ENCODE peak calls at places on chromosomes 5 and 9, in six cellular contexts. P, L, H, V, J and F are unnamed samples.

GRCh38 chr9:137114613-137115393 is at the start of gene DPP7:
- DNase-seq in V (peak), J (no peak), H (peak), L (peak), P (no peak), F (peak)

GRCh38 chr9:83410701-83411100 is 127.5 kb downstream of the FRMD3 start:
- DNase-seq in J (no peak), V (no peak), H (no peak), P (no peak), L (no peak), F (no peak)

GRCh38 chr9:96646081-96646991 is 8.8 kb downstream of the PRXL2C start:
- DNase-seq in P (no peak), V (no peak), L (no peak), H (no peak), J (no peak), F (peak)

GRCh38 chr9:105188746-105189145 is 55.7 kb upstream of the SLC44A1 start:
- DNase-seq in V (no peak), L (peak), P (no peak), J (no peak), H (no peak), F (peak)

GRCh38 chr5:16492398-16493175 is 27.0 kb upstream of the ZNF622 start:
- DNase-seq in V (no peak), J (no peak), H (no peak), P (no peak), L (peak), F (no peak)

GRCh38 chr9:114810614-114811013 is 4.8 kb upstream of the TNFSF15 start:
- DNase-seq in J (no peak), H (no peak), P (no peak), L (no peak), V (no peak), F (no peak)

GRCh38 chr9:129914051-129914450 is 78.8 kb downstream of the USP20 start:
- DNase-seq in J (no peak), P (peak), L (no peak), V (no peak), H (no peak), F (no peak)

GRCh38 chr9:130938652-130939404 is at the start of gene FIBCD1:
- DNase-seq in L (peak), P (no peak), H (peak), V (peak), J (no peak), F (peak)

GRCh38 chr9:69899491-69899890 is 78.9 kb downstream of the CFAP95 start:
- DNase-seq in V (peak), H (no peak), P (no peak), L (no peak), J (no peak), F (no peak)

GRCh38 chr5:91474201-91474600 is 91.1 kb upstream of the ARRDC3 start:
- DNase-seq in L (no peak), J (no peak), V (no peak), H (no peak), P (no peak), F (no peak)

GRCh38 chr9:132249123-132249522 is 87.3 kb downstream of the NTNG2 start:
- DNase-seq in H (no peak), L (no peak), P (no peak), J (no peak), V (no peak), F (no peak)

GRCh38 chr5:16626696-16627264 is 10.0 kb upstream of the RETREG1 start:
- DNase-seq in J (peak), P (no peak), L (no peak), V (no peak), H (no peak), F (peak)

GRCh38 chr9:132350861-132351315 is 3.9 kb downstream of the SETX start:
- DNase-seq in H (no peak), L (no peak), J (no peak), P (no peak), V (peak), F (peak)

GRCh38 chr5:134406390-134406789 is 5.3 kb downstream of the CDKN2AIPNL start:
- DNase-seq in V (no peak), L (no peak), H (peak), P (no peak), J (no peak), F (no peak)

GRCh38 chr5:157744055-157745011 is 821 bp downstream of the LSM11 start:
- DNase-seq in J (no peak), V (peak), L (no peak), H (peak), P (no peak), F (peak)

GRCh38 chr5:120464627-120465280 is 654 bp downstream of the PRR16 start:
- DNase-seq in V (peak), J (no peak), L (no peak), P (no peak), H (peak), F (peak)

GRCh38 chr5:120466337-120467006 is 2.4 kb downstream of the PRR16 start:
- DNase-seq in V (no peak), P (no peak), L (no peak), J (no peak), H (peak), F (no peak)

GRCh38 chr5:120463026-120463770 is 902 bp upstream of the PRR16 start:
- DNase-seq in P (no peak), V (no peak), H (no peak), J (no peak), L (no peak), F (peak)

GRCh38 chr5:120465281-120465961 is 1.3 kb downstream of the PRR16 start:
- DNase-seq in P (no peak), L (no peak), V (no peak), H (peak), J (no peak), F (no peak)

DNA sequence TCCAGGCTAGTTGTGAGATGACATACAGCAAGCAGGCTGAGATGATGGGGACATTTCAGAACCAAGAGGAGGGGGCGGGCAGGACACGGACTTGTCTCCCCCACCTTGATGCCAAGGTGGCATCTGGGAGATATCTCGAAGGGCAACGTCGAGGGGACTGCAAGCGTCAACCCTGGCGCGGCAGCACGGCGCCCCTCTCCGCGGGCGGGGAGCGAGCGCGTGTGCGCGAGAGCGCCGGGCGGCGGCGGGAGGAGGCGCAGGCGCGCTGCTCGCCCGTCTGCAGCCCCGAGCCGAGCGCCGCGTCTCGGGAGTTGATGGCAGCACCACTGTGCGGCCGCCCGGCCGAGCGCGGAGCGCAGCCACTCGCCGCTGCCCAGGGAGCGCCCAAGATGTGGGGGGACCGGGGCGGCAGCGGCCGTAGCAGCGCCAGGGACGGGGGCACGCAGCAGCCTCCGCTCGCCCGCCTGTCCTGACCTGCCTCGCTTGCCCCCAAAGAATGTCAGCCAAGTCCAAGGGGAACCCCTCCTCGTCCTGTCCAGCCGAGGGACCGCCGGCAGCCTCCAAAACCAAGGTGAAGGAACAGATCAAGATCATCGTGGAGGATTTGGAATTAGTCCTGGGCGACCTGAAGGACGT is at the start of gene PRR16:
- DNase-seq in J (no peak), H (peak), V (peak), P (no peak), L (peak), F (peak)
- TF ChIP-seq MYC in J (no peak), H (no peak), V (no peak), P (no peak), L (no peak), F (no peak)

GRCh38 chr5:176619569-176620332 is 9.8 kb upstream of the GPRIN1 start:
- DNase-seq in J (no peak), L (no peak), P (no peak), V (no peak), H (no peak), F (no peak)

GRCh38 chr5:176619203-176619568 is 9.2 kb upstream of the GPRIN1 start:
- DNase-seq in V (peak), J (no peak), H (peak), P (peak), L (peak), F (peak)

GRCh38 chr5:176614805-176615478 is 5.0 kb upstream of the GPRIN1 start:
- DNase-seq in L (no peak), H (no peak), V (peak), P (no peak), J (no peak), F (peak)

GRCh38 chr5:176618783-176619182 is 8.8 kb upstream of the GPRIN1 start:
- DNase-seq in P (no peak), J (no peak), H (no peak), L (no peak), V (no peak), F (no peak)

DNA sequence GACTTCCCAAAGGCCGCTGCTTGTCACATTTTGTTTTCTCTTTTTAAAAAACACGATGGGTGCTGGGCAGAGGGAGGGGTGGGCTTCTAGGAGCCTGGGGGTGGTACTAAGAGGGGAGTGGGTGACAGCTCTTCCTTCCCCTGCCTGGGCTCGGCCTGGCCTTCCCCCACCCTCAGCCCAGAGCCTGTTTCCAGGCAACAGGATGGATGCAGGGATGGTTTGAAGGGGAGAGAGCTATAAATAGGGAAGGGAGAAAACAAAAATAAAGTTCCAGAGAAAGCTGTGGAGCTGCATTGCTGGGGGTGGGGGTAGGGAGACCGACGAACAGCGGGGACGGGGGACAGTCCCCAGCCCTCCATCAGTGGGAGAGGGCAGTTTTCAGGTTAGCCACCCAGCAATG is 6.6 kb upstream of the GPRIN1 start:
- DNase-seq in H (no peak), V (no peak), P (no peak), J (no peak), L (no peak), F (no peak)
- TF ChIP-seq POLR2A in H (no peak), V (no peak), P (no peak), J (no peak), L (no peak), F (no peak)

GRCh38 chr9:116208417-116209232 is 55.0 kb downstream of the PAPPA start:
- DNase-seq in V (no peak), P (no peak), H (no peak), L (peak), J (no peak), F (no peak)
- TF ChIP-seq MAX in V (no peak), P (no peak), H (no peak), L (no peak), J (no peak), F (no peak)

DNA sequence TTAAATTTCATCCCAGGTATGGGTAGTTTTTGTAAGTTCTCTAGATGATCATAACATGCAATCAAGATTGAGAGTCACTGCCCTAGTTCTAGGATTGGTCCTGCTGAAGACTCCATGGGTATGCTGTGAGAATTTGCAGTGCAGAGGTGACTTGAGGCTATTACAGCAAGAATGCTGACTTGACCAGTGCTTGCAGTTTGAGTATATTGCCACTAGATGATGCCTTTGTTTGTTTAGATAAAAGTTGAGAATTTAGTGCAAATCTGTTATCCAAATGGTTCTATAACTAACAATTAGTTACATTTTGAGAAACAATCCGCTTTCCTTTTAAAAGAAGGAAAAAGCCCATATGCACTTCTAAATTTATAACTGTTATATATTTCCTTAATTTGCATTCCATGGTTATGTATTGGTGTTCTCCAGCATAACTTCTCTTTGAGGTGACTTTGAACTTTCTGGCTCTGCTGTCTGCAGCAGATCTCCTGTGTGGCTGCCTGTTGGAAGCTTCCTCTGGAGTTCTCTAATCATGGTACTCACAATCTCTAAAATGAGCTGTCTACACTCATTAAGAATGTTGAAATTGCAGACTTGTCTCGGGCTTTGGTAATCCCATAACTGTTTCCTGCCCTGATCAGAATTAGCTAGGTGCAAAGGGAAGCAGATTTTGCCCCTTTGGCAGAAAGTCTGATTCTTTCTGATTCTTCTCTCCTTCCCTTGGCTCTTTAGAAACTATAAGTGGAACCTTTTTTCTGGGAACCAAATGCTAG is 24.9 kb downstream of the MELK start:
- DNase-seq in J (no peak), L (peak), P (peak), H (peak), V (peak), F (peak)
- TF ChIP-seq MYC in J (no peak), L (no peak), P (no peak), H (no peak), V (no peak), F (no peak)

GRCh38 chr9:6418764-6419163 is 5.8 kb downstream of the UHRF2 start:
- DNase-seq in V (no peak), H (no peak), L (no peak), J (no peak), P (no peak), F (no peak)
- TF ChIP-seq POLR2A in V (no peak), H (no peak), L (no peak), J (no peak), P (no peak), F (no peak)

GRCh38 chr5:150577378-150577777 is 63.1 kb upstream of the SYNPO start:
- DNase-seq in J (no peak), H (no peak), P (no peak), V (no peak), L (no peak), F (no peak)
- TF ChIP-seq MAX in J (no peak), H (no peak), P (no peak), V (peak), L (no peak), F (no peak)

GRCh38 chr9:15306068-15306756 is 804 bp downstream of the TTC39B start:
- DNase-seq in J (no peak), H (no peak), V (peak), L (peak), P (peak), F (peak)
- TF ChIP-seq MYC in J (no peak), H (no peak), V (no peak), L (no peak), P (peak), F (no peak)

DNA sequence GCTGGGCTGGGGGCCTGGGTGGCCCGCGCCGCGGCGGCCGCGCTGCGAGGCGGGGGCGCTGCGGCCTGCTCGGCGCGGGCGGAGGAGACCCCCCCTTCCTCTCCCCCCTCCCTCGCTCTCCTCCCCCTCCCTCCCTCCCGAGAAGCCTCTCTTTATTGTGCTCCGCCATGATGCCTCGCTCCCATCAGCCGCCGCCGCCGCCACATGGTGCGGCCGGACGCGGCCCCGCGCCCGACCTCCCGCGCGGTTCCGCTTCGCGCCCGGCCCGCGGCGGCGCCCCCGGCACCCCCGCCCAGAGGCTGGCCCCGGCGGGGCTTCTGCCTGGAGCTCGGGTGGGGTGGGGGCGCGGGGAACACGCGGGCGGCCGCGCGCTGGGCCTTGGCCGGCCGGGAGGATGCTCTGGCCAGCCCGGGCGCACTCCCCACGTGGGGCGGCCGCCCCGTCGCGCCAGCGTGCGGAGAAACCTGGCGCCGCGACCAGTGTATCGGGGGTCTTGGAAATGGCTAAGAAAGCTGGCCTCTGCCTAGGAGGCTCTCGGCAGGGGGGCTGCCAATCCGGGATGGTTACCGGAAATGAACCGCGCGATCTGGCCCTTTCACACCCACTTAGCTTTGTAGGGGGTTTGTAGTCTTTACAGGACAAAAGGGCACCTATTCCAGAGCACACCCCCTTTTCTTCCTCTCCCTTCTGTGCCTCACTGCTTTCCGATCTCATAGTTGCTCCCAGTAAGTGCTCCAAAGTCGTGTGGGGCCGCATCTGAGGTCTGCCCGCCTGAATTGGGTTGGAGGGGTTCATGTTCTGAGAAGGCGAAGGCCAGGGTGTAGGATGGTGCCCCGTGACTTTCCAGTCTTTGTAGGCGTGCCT is 1.0 kb downstream of the SET start:
- DNase-seq in J (no peak), L (peak), V (peak), H (peak), P (no peak), F (peak)
- TF ChIP-seq POLR2A in J (peak), L (no peak), V (peak), H (peak), P (no peak), F (no peak)

DNA sequence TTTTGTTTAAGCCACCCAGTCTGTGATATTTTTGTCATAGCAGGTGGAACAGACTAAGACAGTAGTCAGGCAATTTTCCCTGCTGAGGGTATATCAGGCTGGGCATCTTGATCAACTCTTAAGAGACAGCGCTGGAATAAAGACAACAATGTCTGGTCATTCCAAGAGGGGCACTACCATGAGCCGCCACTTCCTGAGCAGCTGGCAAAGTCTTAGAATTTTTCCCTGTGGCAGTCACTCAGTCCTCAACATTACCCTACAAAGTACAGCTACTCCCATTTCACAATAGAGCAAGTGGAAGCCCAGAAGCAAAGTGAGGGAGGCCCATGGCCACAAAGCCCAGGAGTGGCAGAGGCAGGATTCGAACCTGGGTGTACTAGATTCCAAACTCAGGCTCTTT is 74.8 kb downstream of the SH3PXD2B start:
- DNase-seq in P (no peak), J (no peak), H (no peak), L (no peak), V (no peak), F (peak)
- TF ChIP-seq MAX in P (no peak), J (no peak), H (no peak), L (no peak), V (no peak), F (no peak)